ENCODE peak calls at places on chromosomes 3 and 15, in nine cellular contexts. Y, I, B, X, O, F, C, U and D are unnamed samples.

GRCh38 chr3:55978953-55979352 is 489.3 kb downstream of the ERC2 start:
- DNase-seq in Y (no peak), I (no peak), B (no peak), X (no peak), O (no peak), F (no peak), C (no peak), U (no peak), D (no peak)

GRCh38 chr3:37111199-37111598 is 63.2 kb downstream of the LRRFIP2 start:
- DNase-seq in Y (peak; percentile 43), I (no peak), B (no peak), X (no peak), O (no peak), F (no peak), C (no peak), U (no peak), D (no peak)

GRCh38 chr3:188194327-188194726 is 40.4 kb downstream of the LPP start:
- DNase-seq in Y (no peak), I (no peak), B (no peak), X (no peak), O (no peak), F (no peak), C (no peak), U (no peak), D (no peak)

GRCh38 chr3:170414202-170414663 is 4.4 kb upstream of the CLDN11 start:
- DNase-seq in Y (peak; percentile 99), I (peak; percentile 79), B (no peak), X (peak; percentile 67), O (no peak), F (peak; percentile 56), C (peak; percentile 12), U (peak; percentile 81), D (no peak)

GRCh38 chr3:134350861-134351311 is 23.4 kb downstream of the AMOTL2 start:
- DNase-seq in Y (no peak), I (no peak), B (no peak), X (no peak), O (no peak), F (no peak), C (no peak), U (no peak), D (peak; percentile 55)

GRCh38 chr15:40439461-40440299 is 1.1 kb upstream of the BAHD1 start:
- DNase-seq in Y (no peak), I (peak; percentile 29), B (no peak), X (no peak), O (no peak), F (peak; percentile 58), C (no peak), U (peak; percentile 64), D (peak; percentile 66)

GRCh38 chr15:31372635-31373091 is 46.0 kb downstream of the KLF13 start:
- DNase-seq in Y (peak; percentile 89), I (no peak), B (no peak), X (no peak), O (peak; percentile 89), F (peak; percentile 69), C (no peak), U (no peak), D (no peak)

GRCh38 chr3:47836986-47837385 is 34.0 kb downstream of the DHX30 start:
- DNase-seq in Y (no peak), I (no peak), B (no peak), X (no peak), O (no peak), F (no peak), C (no peak), U (no peak), D (no peak)

GRCh38 chr15:20355256-20355868 is 186.2 kb downstream of the GOLGA6L6 start:
- DNase-seq in Y (no peak), I (no peak), B (no peak), X (no peak), O (no peak), F (no peak), C (no peak), U (no peak), D (no peak)

GRCh38 chr3:193776626-193777025 is 183.6 kb downstream of the OPA1 start:
- DNase-seq in Y (no peak), I (no peak), B (no peak), X (no peak), O (no peak), F (no peak), C (peak; percentile 8), U (no peak), D (no peak)

GRCh38 chr3:152307829-152308474 is 39.2 kb downstream of the MBNL1 start:
- DNase-seq in Y (no peak), I (no peak), B (no peak), X (no peak), O (no peak), F (peak; percentile 5), C (no peak), U (no peak), D (no peak)

GRCh38 chr3:114319453-114319852 is 25.6 kb downstream of the TIGIT start:
- DNase-seq in Y (peak; percentile 56), I (peak; percentile 39), B (no peak), X (peak; percentile 5), O (no peak), F (peak; percentile 87), C (no peak), U (peak; percentile 95), D (no peak)

GRCh38 chr3:157116017-157116416 is 43.9 kb downstream of the CCNL1 start:
- DNase-seq in Y (no peak), I (no peak), B (no peak), X (no peak), O (no peak), F (no peak), C (no peak), U (no peak), D (no peak)

GRCh38 chr3:178233371-178233770 is 302.9 kb upstream of the KCNMB2 start:
- DNase-seq in Y (no peak), I (no peak), B (no peak), X (no peak), O (no peak), F (no peak), C (no peak), U (peak; percentile 90), D (no peak)

GRCh38 chr3:112132975-112133448 is at the start of gene GCSAM:
- DNase-seq in Y (no peak), I (no peak), B (peak; percentile 50), X (no peak), O (no peak), F (no peak), C (peak; percentile 96), U (no peak), D (peak; percentile 55)

GRCh38 chr3:15633766-15634588 is 32.4 kb downstream of the BTD start:
- DNase-seq in Y (no peak), I (peak; percentile 43), B (no peak), X (no peak), O (no peak), F (no peak), C (no peak), U (no peak), D (no peak)